ENCODE peak calls at places on chromosomes 16 and 17, in four cellular contexts. F is retina, O is renal cortical epithelial cell, S is NCI-H1092 treated with DMSO at 0.1 percent for 48 hours. G is an unnamed sample.

GRCh38 chr16:27164280-27164837 is 39.0 kb upstream of the KDM8 start:
- DNase-seq in F (no peak), O (no peak), S (no peak), G (no peak)

GRCh38 chr16:66382966-66383299 is 16.4 kb downstream of the CDH5 start:
- DNase-seq in F (no peak), O (peak), S (no peak), G (no peak)

GRCh38 chr17:74864866-74865395 is 5.2 kb upstream of the GRIN2C start:
- DNase-seq in F (peak), O (peak), S (peak), G (peak)

GRCh38 chr16:1003551-1004347 is 22.2 kb downstream of the SOX8 start:
- DNase-seq in F (no peak), O (peak), S (no peak), G (no peak)

GRCh38 chr17:64326420-64327054 is 63.5 kb upstream of the TEX2 start:
- DNase-seq in F (no peak), O (peak), S (no peak), G (no peak)

GRCh38 chr17:11628374-11628773 is 30.1 kb downstream of the DNAH9 start:
- DNase-seq in F (no peak), O (no peak), S (no peak), G (peak)

GRCh38 chr16:879986-880385 is 79.5 kb upstream of the GNG13 start:
- DNase-seq in F (no peak), O (no peak), S (no peak), G (no peak)

GRCh38 chr16:88464447-88465318 is 11.6 kb downstream of the ZFPM1 start:
- DNase-seq in F (no peak), O (no peak), S (no peak), G (no peak)

GRCh38 chr17:35879748-35880654 is at the start of gene CCL5:
- DNase-seq in F (no peak), O (peak), S (no peak), G (no peak)

GRCh38 chr17:37088459-37088858 is 139.7 kb downstream of the AATF start:
- DNase-seq in F (no peak), O (no peak), S (no peak), G (no peak)

GRCh38 chr17:38628441-38628840 is 22.7 kb upstream of the SRCIN1 start:
- DNase-seq in F (no peak), O (peak), S (no peak), G (peak)

GRCh38 chr17:49201481-49201927 is 8.9 kb downstream of the GNGT2 start:
- DNase-seq in F (no peak), O (peak), S (no peak), G (no peak)

GRCh38 chr16:79784007-79784406 is 183.5 kb upstream of the MAF start:
- DNase-seq in F (no peak), O (no peak), S (no peak), G (no peak)

GRCh38 chr16:75361936-75362335 is 71.4 kb downstream of the CFDP1 start:
- DNase-seq in F (no peak), O (no peak), S (no peak), G (no peak)

GRCh38 chr17:81365601-81366585 is 29.4 kb upstream of the BAHCC1 start:
- DNase-seq in F (peak), O (peak), S (no peak), G (peak)

GRCh38 chr17:55056530-55056929 is 88.0 kb downstream of the STXBP4 start:
- DNase-seq in F (peak), O (no peak), S (peak), G (no peak)

GRCh38 chr17:57874434-57875108 is 24.7 kb upstream of the MRPS23 start:
- DNase-seq in F (peak), O (peak), S (no peak), G (peak)

GRCh38 chr16:7443108-7443507 is 110.5 kb downstream of the RBFOX1 start:
- DNase-seq in F (peak), O (no peak), S (no peak), G (no peak)

GRCh38 chr17:70171159-70171558 is 1.8 kb downstream of the KCNJ2 start:
- DNase-seq in F (no peak), O (no peak), S (peak), G (no peak)

GRCh38 chr17:78356163-78356713 is 3.6 kb downstream of the SOCS3 start:
- DNase-seq in F (no peak), O (peak), S (no peak), G (no peak)

GRCh38 chr17:19354748-19355147 is 7.8 kb downstream of the B9D1 start:
- DNase-seq in F (no peak), O (no peak), S (no peak), G (no peak)

GRCh38 chr16:62225675-62226074 is 189.4 kb upstream of the CDH8 start:
- DNase-seq in F (no peak), O (peak), S (peak), G (peak)

GRCh38 chr17:50149425-50150353 is 788 bp downstream of the PPP1R9B start:
- DNase-seq in F (peak), O (no peak), S (peak), G (peak)

GRCh38 chr17:37698132-37698615 is 46.7 kb downstream of the HNF1B start:
- DNase-seq in F (no peak), O (peak), S (no peak), G (no peak)

GRCh38 chr17:752620-753219 is 656 bp upstream of the GEMIN4 start:
- DNase-seq in F (peak), O (peak), S (peak), G (no peak)

G was measured in ecto neural progenitor cell.